ENCODE peak calls at places on chromosomes 1 and 21, in five cellular contexts. E is PC-3, S is neural progenitor cell, M is hepatocyte, W is GM23248. I is an unnamed sample. For H3K36me3, the result is how much of the 10 kb centered on the place peaks cover.

GRCh38 chr1:29708818-29709710 is 472.7 kb downstream of the PTPRU start:
- DNase-seq in E (peak), S (peak), M (peak), W (peak), I (peak)

GRCh38 chr1:58861510-58861909 is 77.7 kb upstream of the JUN start:
- DNase-seq in E (peak), S (no peak), M (no peak), W (peak), I (no peak)

GRCh38 chr1:42949312-42950145 is 9.1 kb downstream of the SLC2A1 start:
- DNase-seq in E (no peak), S (no peak), M (no peak), W (no peak), I (peak)

GRCh38 chr1:150609726-150610125 is 19.7 kb downstream of the ENSA start:
- DNase-seq in E (no peak), S (peak), M (no peak), W (peak), I (no peak)

GRCh38 chr1:230713547-230713914 is 391 bp downstream of the AGT start:
- DNase-seq in E (no peak), S (no peak), M (no peak), W (no peak), I (no peak)

GRCh38 chr1:225677350-225678124 is 24.6 kb upstream of the ENAH start:
- DNase-seq in E (no peak), S (peak), M (peak), W (no peak), I (no peak)

GRCh38 chr1:180143359-180143758 is 11.3 kb upstream of the QSOX1 start:
- DNase-seq in E (no peak), S (no peak), M (no peak), W (no peak), I (no peak)

GRCh38 chr1:35573198-35573775 is at the start of gene TFAP2E:
- DNase-seq in E (peak), S (peak), M (no peak), W (peak), I (no peak)

GRCh38 chr1:69321311-69321710 is 246.4 kb upstream of the LRRC7 start:
- DNase-seq in E (no peak), S (no peak), M (no peak), W (no peak), I (no peak)

GRCh38 chr21:36350282-36350910 is 30.4 kb downstream of the MORC3 start:
- DNase-seq in E (no peak), S (no peak), M (no peak), W (peak), I (no peak)

GRCh38 chr1:66119148-66119547 is 326.5 kb downstream of the PDE4B start:
- DNase-seq in E (no peak), S (no peak), M (no peak), W (no peak), I (peak)

GRCh38 chr1:46219551-46220520 is 16.7 kb downstream of the LURAP1 start:
- DNase-seq in E (no peak), S (no peak), M (no peak), W (peak), I (no peak)

GRCh38 chr1:45843474-45843905 is 40.1 kb downstream of the MAST2 start:
- DNase-seq in E (peak), S (no peak), M (no peak), W (peak), I (peak)

GRCh38 chr21:30408782-30409494 is 13.1 kb downstream of the KRTAP13-1 start:
- DNase-seq in E (peak), S (peak), M (peak), W (peak), I (no peak)

GRCh38 chr1:99503276-99503747 is 142.6 kb upstream of the PALMD start:
- DNase-seq in E (no peak), S (no peak), M (peak), W (peak), I (no peak)

GRCh38 chr1:191320062-191320461 is 838.2 kb upstream of the RGS18 start:
- DNase-seq in E (no peak), S (no peak), M (no peak), W (no peak), I (no peak)

GRCh38 chr1:212368073-212368484 is 46.6 kb downstream of the PACC1 start:
- DNase-seq in E (peak), S (peak), M (peak), W (peak), I (peak)

GRCh38 chr1:70084314-70084915 is 121.0 kb downstream of the LRRC40 start:
- DNase-seq in E (peak), S (no peak), M (no peak), W (peak), I (no peak)

GRCh38 chr1:94205639-94206038 is 31.7 kb downstream of the ARHGAP29 start:
- DNase-seq in E (no peak), S (no peak), M (no peak), W (no peak), I (no peak)

GRCh38 chr1:1236945-1237873 is 5.2 kb downstream of the B3GALT6 start:
- DNase-seq in E (peak), S (no peak), M (no peak), W (no peak), I (no peak)

GRCh38 chr1:14438127-14438769 is 160.2 kb upstream of the KAZN start:
- DNase-seq in E (no peak), S (no peak), M (no peak), W (no peak), I (no peak)

GRCh38 chr21:46226920-46227599 is 1.5 kb downstream of the LSS start:
- DNase-seq in E (no peak), S (no peak), M (peak), W (peak), I (peak)

GRCh38 chr1:23556661-23557470 is 2.4 kb downstream of the ID3 start:
- DNase-seq in E (no peak), S (peak), M (no peak), W (peak), I (peak)

GRCh38 chr1:150259217-150259616 is 1.6 kb downstream of the CA14 start:
- DNase-seq in E (no peak), S (no peak), M (no peak), W (no peak), I (no peak)

GRCh38 chr1:89721351-89721750 is 88.4 kb downstream of the LRRC8C start:
- DNase-seq in E (peak), S (no peak), M (no peak), W (peak), I (peak)

GRCh38 chr1:186999506-186999905 is 170.8 kb downstream of the PLA2G4A start:
- DNase-seq in E (no peak), S (no peak), M (no peak), W (no peak), I (no peak)

GRCh38 chr1:187001198-187001904 is 172.6 kb downstream of the PLA2G4A start:
- DNase-seq in E (peak), S (no peak), M (no peak), W (peak), I (no peak)

GRCh38 chr1:186997877-186998276 is 169.1 kb downstream of the PLA2G4A start:
- DNase-seq in E (no peak), S (no peak), M (no peak), W (no peak), I (no peak)

GRCh38 chr1:187006896-187007295 is 178.1 kb downstream of the PLA2G4A start:
- DNase-seq in E (no peak), S (no peak), M (no peak), W (no peak), I (no peak)

DNA sequence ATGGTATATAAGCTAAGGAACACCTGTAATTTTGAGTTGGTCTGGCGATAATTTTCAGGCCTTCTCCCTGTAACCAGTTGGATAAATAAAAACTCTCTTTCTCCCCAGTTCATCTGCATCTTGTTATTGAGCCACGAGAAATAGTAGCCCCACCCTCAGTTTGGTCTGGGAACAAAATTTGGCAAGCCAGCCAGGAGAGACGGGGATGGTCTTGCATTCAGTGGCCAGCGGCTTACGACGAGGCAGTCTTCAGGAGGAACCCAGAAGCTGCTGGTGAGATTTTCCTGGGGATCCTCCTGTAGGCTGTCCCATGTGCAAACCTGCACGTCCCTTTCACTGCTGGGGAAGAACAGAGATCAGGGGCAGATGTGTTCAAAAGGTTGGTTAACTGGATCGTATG is 174.6 kb downstream of the PLA2G4A start:
- DNase-seq in E (no peak), S (no peak), M (no peak), W (no peak), I (no peak)
- H2AFZ ChIP-seq in E (no peak), S (no peak), M (no peak), W (no peak), I (no peak)

GRCh38 chr1:156908955-156909354 is 11.5 kb upstream of the LRRC71 start:
- DNase-seq in E (no peak), S (no peak), M (no peak), W (no peak), I (no peak)
- H3K36me3 ChIP-seq in E (under half), S (under half), M (under half), W (under half), I (under half)

GRCh38 chr1:232943679-232944252 is 6.6 kb upstream of the NTPCR start:
- DNase-seq in E (no peak), S (no peak), M (no peak), W (no peak), I (peak)
- TF ChIP-seq EZH2phosphoT487 in E (no peak), S (no peak), M (no peak), W (no peak), I (no peak)

GRCh38 chr1:39829791-39830533 is 41.3 kb upstream of the BMP8B start:
- DNase-seq in E (peak), S (no peak), M (peak), W (peak), I (no peak)
- H2AFZ ChIP-seq in E (peak), S (no peak), M (no peak), W (peak), I (no peak)

GRCh38 chr1:2517966-2518365 is 8.4 kb downstream of the PANK4 start:
- DNase-seq in E (no peak), S (no peak), M (no peak), W (no peak), I (no peak)
- H3K36me3 ChIP-seq in E (half or more), S (under half), M (under half), W (under half), I (half or more)

DNA sequence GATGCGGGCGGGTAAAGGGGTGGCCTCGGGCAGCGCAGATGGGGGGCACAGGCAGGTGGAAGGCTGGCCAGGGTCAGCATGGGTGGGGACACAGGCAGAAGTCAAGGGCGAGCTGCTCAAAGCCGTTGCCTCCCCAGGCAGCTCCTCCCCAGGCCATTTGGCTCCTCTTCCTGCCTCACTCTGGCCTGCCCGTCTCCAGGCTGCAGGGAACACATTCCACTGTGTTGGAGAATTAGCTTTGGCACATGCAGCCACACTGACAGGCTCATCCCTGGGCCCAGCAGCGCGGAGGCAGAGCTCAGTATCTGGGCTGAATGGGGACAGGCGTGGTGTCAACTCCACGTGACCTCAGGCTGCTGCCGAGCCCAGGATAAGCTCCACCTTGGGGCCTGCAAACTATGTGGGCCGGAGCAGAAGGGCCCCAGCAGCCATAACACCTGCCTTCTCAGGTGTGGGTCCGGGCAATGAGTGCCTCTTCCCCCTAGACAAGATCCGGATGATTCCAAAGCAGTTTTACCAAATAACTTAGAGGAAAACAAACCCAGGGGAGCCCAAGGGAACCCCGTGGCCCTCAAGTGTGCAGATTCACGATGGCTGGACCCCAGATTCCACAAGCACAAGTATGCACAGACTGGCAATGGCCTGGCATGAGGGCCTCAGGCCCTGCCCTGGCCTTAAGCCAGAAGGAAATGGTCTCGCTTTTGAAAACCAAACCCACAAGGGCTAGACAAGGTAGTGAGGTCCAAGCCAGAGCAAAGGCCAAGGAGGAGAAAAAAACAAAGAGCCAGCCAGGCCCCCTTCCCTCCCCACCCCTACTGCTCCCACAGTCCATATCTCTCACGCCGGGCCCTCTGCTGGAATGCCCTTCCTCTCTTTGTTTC is 40.2 kb downstream of the HSPG2 start:
- DNase-seq in E (no peak), S (peak), M (peak), W (peak), I (no peak)
- TF ChIP-seq EZH2phosphoT487 in E (no peak), S (no peak), M (no peak), W (no peak), I (no peak)

GRCh38 chr1:38004284-38005101 is 821 bp downstream of the FHL3 start:
- DNase-seq in E (no peak), S (peak), M (no peak), W (peak), I (no peak)
- H2AFZ ChIP-seq in E (peak), S (no peak), M (peak), W (peak), I (peak)

DNA sequence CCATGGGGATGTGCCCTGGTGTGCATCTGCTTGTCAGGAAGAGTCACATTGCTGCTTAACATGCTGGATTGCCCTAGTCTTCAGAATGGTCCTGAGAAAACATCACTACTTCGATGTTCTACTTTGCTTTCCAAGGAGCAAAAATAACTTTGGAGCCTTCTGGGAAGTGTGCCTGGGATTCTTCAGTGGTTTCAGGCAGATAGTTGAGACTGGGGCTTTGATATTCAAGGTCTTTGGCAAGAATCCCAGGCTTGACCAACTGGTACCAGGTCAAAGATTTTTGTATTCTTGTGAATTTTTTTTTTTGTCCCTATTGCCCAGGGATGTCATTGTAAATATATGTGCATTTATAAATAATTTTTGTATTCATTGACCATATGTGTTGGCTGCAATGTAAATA is 51.4 kb downstream of the LRIG2 start:
- DNase-seq in E (no peak), S (no peak), M (no peak), W (no peak), I (no peak)
- H3K36me3 ChIP-seq in E (under half), S (under half), M (under half), W (half or more), I (half or more)

DNA sequence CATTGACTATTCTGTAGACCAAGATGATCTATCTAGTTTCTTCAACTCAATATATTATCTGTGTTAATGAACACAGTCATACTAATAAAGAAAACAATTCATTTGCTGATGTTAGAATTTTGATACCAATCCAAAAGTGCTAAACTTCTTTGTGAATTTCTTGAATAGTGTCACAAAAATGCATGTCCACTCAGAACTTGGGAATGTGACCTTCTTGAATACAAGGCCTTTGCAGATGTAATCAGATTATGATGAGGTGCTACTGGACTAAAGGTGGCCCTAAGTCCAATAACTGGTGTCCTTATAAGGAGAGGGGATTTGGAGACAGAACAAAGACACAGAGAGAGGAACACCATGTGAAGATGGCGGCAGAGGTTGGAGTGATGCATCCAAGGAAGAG is 305.8 kb upstream of the ZP4 start:
- DNase-seq in E (no peak), S (no peak), M (no peak), W (no peak), I (no peak)
- TF ChIP-seq EZH2phosphoT487 in E (no peak), S (no peak), M (no peak), W (no peak), I (no peak)

GRCh38 chr1:209983953-209984352 is 45.9 kb downstream of the SYT14 start:
- DNase-seq in E (no peak), S (no peak), M (no peak), W (no peak), I (no peak)
- H2AFZ ChIP-seq in E (no peak), S (no peak), M (no peak), W (no peak), I (no peak)